ENCODE peak calls at places on chromosomes 12 and 14, in seven cellular contexts. I, X, H, Q, Z, J and W are unnamed samples. For H3K27me3, the result is how much of the 10 kb centered on the place peaks cover.

GRCh38 chr14:66483322-66483721 is 2.8 kb upstream of the CCDC196 start:
- DNase-seq in I (no peak), X (peak), H (no peak), Q (no peak), Z (no peak), J (no peak), W (no peak)

GRCh38 chr14:24607081-24607480 is 2.4 kb downstream of the GZMH start:
- DNase-seq in I (no peak), X (no peak), H (no peak), Q (no peak), Z (no peak), J (no peak), W (no peak)

GRCh38 chr12:123540899-123541662 is 7.6 kb upstream of the RILPL1 start:
- DNase-seq in I (no peak), X (no peak), H (no peak), Q (no peak), Z (no peak), J (no peak), W (no peak)

GRCh38 chr12:46550266-46550879 is 177.8 kb upstream of the SLC38A2 start:
- DNase-seq in I (no peak), X (no peak), H (no peak), Q (no peak), Z (no peak), J (no peak), W (no peak)

GRCh38 chr12:121536929-121537813 is 43.7 kb downstream of the KDM2B start:
- DNase-seq in I (peak), X (peak), H (peak), Q (peak), Z (peak), J (peak), W (peak)

GRCh38 chr12:90682398-90682797 is 272.6 kb downstream of the CCER1 start:
- DNase-seq in I (no peak), X (no peak), H (no peak), Q (no peak), Z (peak), J (no peak), W (no peak)

GRCh38 chr14:34013714-34014055 is 62.8 kb upstream of the EGLN3 start:
- DNase-seq in I (no peak), X (no peak), H (no peak), Q (no peak), Z (no peak), J (no peak), W (no peak)

GRCh38 chr12:101047652-101048051 is 162.4 kb downstream of the SLC5A8 start:
- DNase-seq in I (no peak), X (no peak), H (no peak), Q (no peak), Z (no peak), J (no peak), W (no peak)

GRCh38 chr12:82627799-82628198 is 58.9 kb upstream of the TMTC2 start:
- DNase-seq in I (no peak), X (no peak), H (no peak), Q (no peak), Z (no peak), J (peak), W (no peak)

GRCh38 chr12:49092816-49093406 is 1.7 kb downstream of the DHH start:
- DNase-seq in I (no peak), X (no peak), H (no peak), Q (no peak), Z (no peak), J (no peak), W (no peak)

GRCh38 chr14:24404814-24405213 is 6.0 kb downstream of the NYNRIN start:
- DNase-seq in I (no peak), X (no peak), H (no peak), Q (no peak), Z (no peak), J (no peak), W (no peak)

GRCh38 chr12:107327783-107328182 is 234.4 kb upstream of the CRY1 start:
- DNase-seq in I (no peak), X (no peak), H (no peak), Q (no peak), Z (no peak), J (no peak), W (no peak)

GRCh38 chr12:7009512-7009911 is 8.8 kb downstream of the LPCAT3 start:
- DNase-seq in I (no peak), X (no peak), H (no peak), Q (no peak), Z (no peak), J (no peak), W (no peak)

GRCh38 chr14:103973354-103973753 is 31.0 kb upstream of the RD3L start:
- DNase-seq in I (no peak), X (no peak), H (no peak), Q (no peak), Z (no peak), J (no peak), W (no peak)

GRCh38 chr12:29895966-29896365 is 112.2 kb upstream of the TMTC1 start:
- DNase-seq in I (no peak), X (no peak), H (no peak), Q (no peak), Z (no peak), J (peak), W (no peak)
- H3K27me3 ChIP-seq in I (under half), X (under half), H (under half), Q (under half), Z (under half), J (under half), W (under half)

GRCh38 chr14:90758028-90758889 is 58.0 kb downstream of the TTC7B start:
- DNase-seq in I (peak), X (peak), H (peak), Q (peak), Z (peak), J (peak), W (peak)

GRCh38 chr14:90758959-90759358 is 57.3 kb downstream of the TTC7B start:
- DNase-seq in I (peak), X (peak), H (no peak), Q (no peak), Z (no peak), J (no peak), W (peak)

GRCh38 chr14:90760055-90760444 is 56.2 kb downstream of the TTC7B start:
- DNase-seq in I (no peak), X (no peak), H (no peak), Q (no peak), Z (no peak), J (no peak), W (no peak)

GRCh38 chr14:90759370-90760054 is 56.7 kb downstream of the TTC7B start:
- DNase-seq in I (no peak), X (no peak), H (no peak), Q (no peak), Z (no peak), J (no peak), W (no peak)

DNA sequence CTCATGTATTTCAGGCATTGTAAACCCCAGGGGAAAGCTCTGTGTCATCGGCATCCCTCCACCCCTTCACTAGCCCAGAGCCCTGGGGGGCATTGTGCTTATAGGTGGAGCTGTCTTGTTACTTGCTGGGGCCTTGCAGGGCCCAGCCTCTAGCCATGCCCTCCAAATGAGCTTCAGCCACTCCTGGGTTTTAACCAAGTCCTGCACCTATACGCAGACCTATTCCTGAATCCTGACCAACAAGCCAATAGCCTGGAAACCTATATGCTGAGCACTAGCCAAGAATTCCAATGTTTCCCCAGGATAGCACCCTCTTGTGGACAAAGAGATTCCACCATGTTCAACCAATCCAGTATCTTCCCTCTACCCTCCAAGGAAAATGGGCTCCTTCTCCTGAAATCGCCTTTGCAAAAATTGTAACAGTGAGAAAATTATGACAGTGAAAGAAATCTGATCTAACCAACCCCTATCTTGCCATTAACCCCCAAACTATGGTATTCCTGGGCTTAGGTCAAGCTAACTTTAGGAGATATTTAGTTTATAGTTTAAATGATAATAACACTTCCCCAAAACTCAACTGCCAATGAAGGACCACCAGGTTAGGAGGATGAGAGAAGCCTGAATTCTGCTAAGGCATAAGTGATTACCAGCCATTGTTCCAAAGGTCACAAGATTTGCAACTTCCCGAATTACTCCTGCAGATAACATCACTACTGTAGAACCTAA is 55.5 kb downstream of the TTC7B start:
- DNase-seq in I (no peak), X (no peak), H (no peak), Q (no peak), Z (no peak), J (peak), W (no peak)
- TF ChIP-seq CTCF in I (peak), X (peak), H (peak), Q (no peak), Z (peak), J (peak), W (peak)

GRCh38 chr14:60515696-60516284 is 6.8 kb downstream of the SIX6 start:
- DNase-seq in I (no peak), X (no peak), H (no peak), Q (peak), Z (no peak), J (peak), W (no peak)
- H3K27me3 ChIP-seq in I (half or more), X (under half), H (under half), Q (half or more), Z (half or more), J (half or more), W (under half)

GRCh38 chr12:104457746-104458644 is 1.2 kb downstream of the CHST11 start:
- DNase-seq in I (no peak), X (peak), H (peak), Q (peak), Z (no peak), J (peak), W (peak)

GRCh38 chr12:104455594-104456416 is 943 bp upstream of the CHST11 start:
- DNase-seq in I (no peak), X (no peak), H (no peak), Q (no peak), Z (no peak), J (no peak), W (no peak)

GRCh38 chr12:104456950-104457745 is 400 bp downstream of the CHST11 start:
- DNase-seq in I (peak), X (peak), H (peak), Q (peak), Z (peak), J (peak), W (peak)

GRCh38 chr12:104454997-104455396 is 1.8 kb upstream of the CHST11 start:
- DNase-seq in I (no peak), X (no peak), H (no peak), Q (no peak), Z (no peak), J (no peak), W (no peak)

GRCh38 chr12:104456417-104456949 is at the start of gene CHST11:
- DNase-seq in I (peak), X (peak), H (peak), Q (peak), Z (peak), J (peak), W (peak)
- TF ChIP-seq CTCF in I (peak), X (peak), H (no peak), Q (peak), Z (peak), J (peak), W (peak)

GRCh38 chr14:28756896-28757570 is 9.6 kb upstream of the FOXG1 start:
- DNase-seq in I (peak), X (peak), H (no peak), Q (no peak), Z (no peak), J (peak), W (no peak)

GRCh38 chr14:28754209-28754985 is 12.2 kb upstream of the FOXG1 start:
- DNase-seq in I (peak), X (peak), H (no peak), Q (no peak), Z (no peak), J (peak), W (no peak)

GRCh38 chr14:28757790-28758189 is 8.8 kb upstream of the FOXG1 start:
- DNase-seq in I (no peak), X (no peak), H (no peak), Q (no peak), Z (no peak), J (no peak), W (no peak)

GRCh38 chr14:28755930-28756895 is 10.4 kb upstream of the FOXG1 start:
- DNase-seq in I (no peak), X (no peak), H (no peak), Q (no peak), Z (no peak), J (peak), W (no peak)

GRCh38 chr14:28755198-28755794 is 11.3 kb upstream of the FOXG1 start:
- DNase-seq in I (no peak), X (no peak), H (no peak), Q (no peak), Z (no peak), J (no peak), W (no peak)
- H3K27me3 ChIP-seq in I (under half), X (half or more), H (under half), Q (under half), Z (under half), J (half or more), W (under half)